ENCODE peak calls at places on chromosomes 2 and 18, in six cellular contexts. Q is CD4-positive, CD25-positive, alpha-beta regulatory T cell; L is colonic mucosa; V is fibroblast of lung; G is left ventricle myocardium inferior; P is WERI-Rb-1. R is an unnamed sample.
A peak's percentile ranks its signal among the peaks of the same experiment; 100 is the strongest.

GRCh38 chr2:10331033-10331701 is 28.5 kb downstream of the HPCAL1 start:
- DNase-seq in Q (peak; percentile 89), L (peak; percentile 78), V (peak; percentile 66), G (peak; percentile 72), P (peak; percentile 96), R (peak; percentile 88)

GRCh38 chr2:105584437-105585010 is 160.2 kb upstream of the NCK2 start:
- DNase-seq in Q (peak; percentile 15), L (no peak), V (no peak), G (no peak), P (no peak), R (no peak)

GRCh38 chr2:13558368-13558767 is 841.6 kb downstream of the TRIB2 start:
- DNase-seq in Q (no peak), L (no peak), V (peak; percentile 93), G (no peak), P (no peak), R (no peak)

GRCh38 chr2:128540670-128541069 is 222.0 kb upstream of the HS6ST1 start:
- DNase-seq in Q (no peak), L (no peak), V (no peak), G (no peak), P (no peak), R (no peak)

GRCh38 chr2:187959821-187960220 is 331.9 kb upstream of the GULP1 start:
- DNase-seq in Q (no peak), L (no peak), V (no peak), G (no peak), P (no peak), R (no peak)

GRCh38 chr2:29878898-29879297 is 42.5 kb downstream of the ALK start:
- DNase-seq in Q (no peak), L (no peak), V (peak; percentile 61), G (no peak), P (no peak), R (no peak)

GRCh38 chr2:189178726-189179606 is 595 bp downstream of the COL5A2 start:
- DNase-seq in Q (no peak), L (no peak), V (peak; percentile 83), G (peak; percentile 17), P (no peak), R (no peak)

GRCh38 chr18:70425236-70425635 is 136.4 kb downstream of the SOCS6 start:
- DNase-seq in Q (no peak), L (no peak), V (no peak), G (no peak), P (peak; percentile 41), R (no peak)

GRCh38 chr2:168699834-168700417 is 102.5 kb upstream of the NOSTRIN start:
- DNase-seq in Q (no peak), L (peak; percentile 93), V (peak; percentile 67), G (peak; percentile 85), P (no peak), R (no peak)

GRCh38 chr2:24855703-24856102 is 62.5 kb downstream of the CENPO start:
- DNase-seq in Q (no peak), L (no peak), V (peak; percentile 45), G (peak; percentile 61), P (no peak), R (no peak)

GRCh38 chr2:49973917-49974368 is 819.6 kb upstream of the FSHR start:
- DNase-seq in Q (peak; percentile 70), L (peak; percentile 22), V (peak; percentile 62), G (peak; percentile 64), P (peak; percentile 95), R (peak; percentile 9)

GRCh38 chr18:48230459-48231113 is 178.6 kb downstream of the ZBTB7C start:
- DNase-seq in Q (peak; percentile 27), L (peak; percentile 79), V (peak; percentile 34), G (no peak), P (peak; percentile 89), R (peak; percentile 29)

GRCh38 chr18:69804776-69805501 is 142.7 kb downstream of the CD226 start:
- DNase-seq in Q (no peak), L (no peak), V (no peak), G (no peak), P (no peak), R (no peak)

GRCh38 chr2:235521844-235522243 is 28.0 kb downstream of the AGAP1 start:
- DNase-seq in Q (no peak), L (no peak), V (peak; percentile 5), G (no peak), P (no peak), R (no peak)

GRCh38 chr2:73890301-73891092 is 2.3 kb upstream of the ACTG2 start:
- DNase-seq in Q (no peak), L (no peak), V (peak; percentile 15), G (no peak), P (no peak), R (no peak)

GRCh38 chr18:47901624-47902362 is 28.7 kb downstream of the SMAD2 start:
- DNase-seq in Q (peak; percentile 83), L (no peak), V (no peak), G (no peak), P (no peak), R (peak; percentile 81)

GRCh38 chr2:105504459-105504858 is 105.6 kb upstream of the FHL2 start:
- DNase-seq in Q (no peak), L (no peak), V (no peak), G (no peak), P (no peak), R (no peak)

GRCh38 chr2:111904726-111905476 is 6.5 kb downstream of the MERTK start:
- DNase-seq in Q (no peak), L (no peak), V (no peak), G (no peak), P (no peak), R (no peak)

GRCh38 chr2:111903930-111904439 is 5.6 kb downstream of the MERTK start:
- DNase-seq in Q (no peak), L (no peak), V (no peak), G (no peak), P (no peak), R (no peak)

GRCh38 chr2:111900859-111901258 is 2.5 kb downstream of the MERTK start:
- DNase-seq in Q (no peak), L (peak; percentile 50), V (peak; percentile 13), G (no peak), P (peak; percentile 47), R (peak; percentile 40)

GRCh38 chr2:111905990-111906735 is 7.8 kb downstream of the MERTK start:
- DNase-seq in Q (peak; percentile 27), L (no peak), V (no peak), G (no peak), P (no peak), R (no peak)

GRCh38 chr2:111903516-111903915 is 5.1 kb downstream of the MERTK start:
- DNase-seq in Q (no peak), L (no peak), V (no peak), G (no peak), P (no peak), R (no peak)
- H3K27me3 ChIP-seq in Q (peaks cover 12% of the 10 kb centered on the region), L (no peaks in the 10 kb centered on the region), V (peaks cover 8% of the 10 kb centered on the region), G (no peaks in the 10 kb centered on the region), P (peaks cover 16% of the 10 kb centered on the region), R (peaks cover 23% of the 10 kb centered on the region)

DNA sequence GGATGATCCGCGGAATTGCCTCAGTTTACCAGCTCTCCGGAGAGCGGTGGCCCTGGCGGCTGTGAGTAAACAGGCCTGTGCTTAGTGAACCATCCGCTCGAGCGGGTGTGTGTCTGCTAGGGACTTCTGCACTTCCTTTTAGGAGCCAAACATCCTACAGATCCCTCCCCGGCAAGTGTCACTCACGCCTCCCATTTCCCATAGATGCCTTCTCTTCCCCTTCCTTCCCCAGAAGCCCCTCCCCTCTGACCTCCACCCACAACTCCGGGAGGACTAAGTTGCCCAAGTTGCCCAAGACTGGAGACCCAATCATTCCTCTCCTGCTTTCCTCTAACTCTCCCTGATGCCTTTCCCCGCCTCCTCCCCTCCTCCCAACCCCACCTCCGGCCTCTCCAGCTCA is 2.9 kb downstream of the C1QL2 start:
- DNase-seq in Q (no peak), L (no peak), V (no peak), G (no peak), P (no peak), R (no peak)
- H3K27me3 ChIP-seq in Q (peaks cover 5% of the 10 kb centered on the region), L (peaks cover 42% of the 10 kb centered on the region), V (peaks cover 37% of the 10 kb centered on the region), G (peaks cover 100% of the 10 kb centered on the region), P (no peaks in the 10 kb centered on the region), R (peaks cover 64% of the 10 kb centered on the region)

GRCh38 chr18:57432765-57433400 is 2.3 kb upstream of the ONECUT2 start:
- DNase-seq in Q (no peak), L (no peak), V (no peak), G (no peak), P (no peak), R (no peak)

GRCh38 chr18:57432118-57432517 is 3.1 kb upstream of the ONECUT2 start:
- DNase-seq in Q (no peak), L (no peak), V (no peak), G (no peak), P (no peak), R (no peak)

GRCh38 chr18:57434536-57435494 is at the start of gene ONECUT2:
- DNase-seq in Q (peak; percentile 79), L (peak; percentile 94), V (peak; percentile 86), G (peak; percentile 91), P (peak; percentile 100), R (peak; percentile 70)

GRCh38 chr18:57434177-57434535 is 1.0 kb upstream of the ONECUT2 start:
- DNase-seq in Q (no peak), L (no peak), V (no peak), G (no peak), P (peak; percentile 42), R (no peak)

GRCh38 chr18:57433492-57434176 is 1.5 kb upstream of the ONECUT2 start:
- DNase-seq in Q (no peak), L (no peak), V (no peak), G (no peak), P (no peak), R (no peak)
- H3K27me3 ChIP-seq in Q (peaks cover 42% of the 10 kb centered on the region), L (peaks cover 85% of the 10 kb centered on the region), V (peaks cover 80% of the 10 kb centered on the region), G (peaks cover 97% of the 10 kb centered on the region), P (no peaks in the 10 kb centered on the region), R (peaks cover 92% of the 10 kb centered on the region)

DNA sequence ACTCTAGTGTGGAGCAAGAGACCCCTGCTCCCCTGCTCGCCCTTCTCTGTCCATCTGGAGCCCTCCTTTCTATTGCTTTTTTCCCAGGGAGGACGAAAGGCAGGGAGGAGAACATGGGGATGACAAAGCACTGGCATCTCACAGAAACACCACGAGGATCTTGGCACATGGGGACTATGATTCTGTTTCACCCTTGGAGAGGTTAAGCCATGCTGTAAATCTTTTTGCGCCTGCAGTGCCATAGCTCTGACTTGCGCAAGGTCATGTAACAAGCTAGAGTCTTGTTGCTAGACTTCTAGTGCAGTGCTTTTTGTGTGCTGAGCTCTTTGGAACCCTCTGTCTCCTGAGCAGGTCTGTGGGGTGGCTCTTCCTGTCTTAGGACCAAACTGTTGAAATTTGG is 57.3 kb downstream of the APOB start:
- DNase-seq in Q (no peak), L (no peak), V (no peak), G (no peak), P (no peak), R (no peak)
- H3K27me3 ChIP-seq in Q (no peaks in the 10 kb centered on the region), L (no peaks in the 10 kb centered on the region), V (no peaks in the 10 kb centered on the region), G (peaks cover 19% of the 10 kb centered on the region), P (peaks cover 100% of the 10 kb centered on the region), R (no peaks in the 10 kb centered on the region)

GRCh38 chr2:1841461-1841860 is 97.1 kb upstream of the PXDN start:
- DNase-seq in Q (no peak), L (no peak), V (no peak), G (no peak), P (no peak), R (no peak)
- H3K27me3 ChIP-seq in Q (no peaks in the 10 kb centered on the region), L (no peaks in the 10 kb centered on the region), V (no peaks in the 10 kb centered on the region), G (peaks cover 34% of the 10 kb centered on the region), P (no peaks in the 10 kb centered on the region), R (no peaks in the 10 kb centered on the region)

R was measured in HL-60.